ENCODE peak calls at places on chromosome 9, in six cellular contexts. Q is NCI-H2081; T is GM12865; W is tibial artery; V is CD4-positive, alpha-beta T cell; K is keratinocyte. D is an unnamed sample.
A peak's percentile ranks its signal among the peaks of the same experiment; 100 is the strongest.

GRCh38 chr9:126049896-126050604 is 276.6 kb upstream of the MVB12B start:
- DNase-seq in T (no peak), Q (no peak), W (no peak), K (no peak), V (no peak), D (no peak)

GRCh38 chr9:130346431-130346830 is 80.9 kb downstream of the HMCN2 start:
- DNase-seq in W (no peak), V (no peak), T (no peak), K (no peak), Q (no peak), D (no peak)

GRCh38 chr9:84557751-84558150 is 111.8 kb upstream of the NTRK2 start:
- DNase-seq in W (no peak), K (no peak), V (no peak), T (no peak), Q (no peak), D (no peak)

GRCh38 chr9:133141833-133142594 is 21.0 kb upstream of the RALGDS start:
- DNase-seq in Q (peak; percentile 57), V (peak; percentile 83), K (no peak), T (peak; percentile 87), W (no peak), D (no peak)

GRCh38 chr9:109110326-109111014 is 9.3 kb downstream of the TMEM245 start:
- DNase-seq in K (no peak), W (no peak), V (no peak), T (peak; percentile 41), Q (no peak), D (no peak)

GRCh38 chr9:134648701-134649525 is 7.3 kb downstream of the COL5A1 start:
- DNase-seq in V (no peak), Q (no peak), W (no peak), T (no peak), K (no peak), D (no peak)

GRCh38 chr9:131203438-131204219 is 72.7 kb downstream of the FAM78A start:
- DNase-seq in V (no peak), W (no peak), Q (no peak), K (no peak), T (peak; percentile 13), D (no peak)

GRCh38 chr9:134983094-134983493 is 65.4 kb upstream of the FCN1 start:
- DNase-seq in V (no peak), W (peak; percentile 57), T (peak; percentile 51), K (no peak), Q (no peak), D (no peak)

GRCh38 chr9:6551126-6551525 is 94.4 kb downstream of the GLDC start:
- DNase-seq in T (no peak), V (no peak), K (no peak), Q (no peak), W (no peak), D (no peak)

GRCh38 chr9:126701820-126702500 is 88.2 kb downstream of the LMX1B start:
- DNase-seq in K (no peak), W (peak; percentile 56), Q (no peak), V (no peak), T (no peak), D (no peak)

GRCh38 chr9:137319434-137319975 is 17.4 kb upstream of the NRARP start:
- DNase-seq in V (no peak), K (no peak), T (no peak), Q (no peak), W (peak; percentile 62), D (no peak)

GRCh38 chr9:134226221-134226930 is 62.0 kb upstream of the RNU6ATAC start:
- DNase-seq in Q (no peak), W (no peak), V (no peak), K (no peak), T (no peak), D (no peak)

GRCh38 chr9:105346273-105346672 is 101.6 kb upstream of the FSD1L start:
- DNase-seq in V (no peak), Q (no peak), T (no peak), W (no peak), K (no peak), D (no peak)

GRCh38 chr9:71793386-71794105 is 25.2 kb upstream of the CEMIP2 start:
- DNase-seq in T (no peak), V (no peak), K (no peak), W (no peak), Q (no peak), D (no peak)

GRCh38 chr9:116959775-116960174 is 272.7 kb downstream of the TRIM32 start:
- DNase-seq in V (no peak), T (no peak), W (no peak), Q (no peak), K (no peak), D (no peak)

GRCh38 chr9:133979124-133979920 is 12.8 kb downstream of the VAV2 start:
- DNase-seq in W (no peak), Q (no peak), K (no peak), T (peak; percentile 67), V (no peak), D (no peak)

GRCh38 chr9:112111461-112111860 is 63.6 kb downstream of the SUSD1 start:
- DNase-seq in V (no peak), W (no peak), T (no peak), K (no peak), Q (no peak), D (no peak)

GRCh38 chr9:86703346-86703745 is 244.0 kb downstream of the GAS1 start:
- DNase-seq in W (no peak), T (no peak), Q (no peak), V (no peak), K (no peak), D (no peak)

GRCh38 chr9:133140606-133141005 is 19.6 kb upstream of the RALGDS start:
- DNase-seq in T (no peak), K (no peak), W (no peak), V (no peak), Q (no peak), D (no peak)

GRCh38 chr9:123339666-123340414 is 16.2 kb upstream of the CRB2 start:
- DNase-seq in T (peak; percentile 93), V (no peak), W (no peak), Q (no peak), K (no peak), D (no peak)

GRCh38 chr9:77663754-77664153 is 15.6 kb upstream of the GNA14 start:
- DNase-seq in K (no peak), T (no peak), W (peak; percentile 77), Q (no peak), V (no peak), D (peak; percentile 6)

GRCh38 chr9:2642068-2642467 is 20.5 kb downstream of the VLDLR start:
- DNase-seq in W (no peak), Q (no peak), V (no peak), K (no peak), T (no peak), D (no peak)